ENCODE peak calls at places on chromosome 5, in ten cellular contexts. One of them, this sample, is unnamed.

GRCh38 chr5:28165116-28165515 is 1126.7 kb upstream of the CDH9 start:
- DNase-seq in CD8-positive, alpha-beta T cell: no peak
- DNase-seq in OCI-LY7: no peak
- DNase-seq in AG09309: no peak
- DNase-seq in endodermal cell: no peak
- DNase-seq in suprapubic skin: no peak
- DNase-seq in AG04450: no peak
- DNase-seq in hepatocyte: peak
- DNase-seq in cardiac fibroblast: peak
- DNase-seq in ovary: no peak
- DNase-seq in this sample: peak

GRCh38 chr5:145574889-145575573 is 260.1 kb downstream of the PRELID2 start:
- DNase-seq in CD8-positive, alpha-beta T cell: no peak
- DNase-seq in OCI-LY7: no peak
- DNase-seq in AG09309: no peak
- DNase-seq in endodermal cell: no peak
- DNase-seq in suprapubic skin: no peak
- DNase-seq in AG04450: no peak
- DNase-seq in hepatocyte: no peak
- DNase-seq in cardiac fibroblast: no peak
- DNase-seq in ovary: no peak
- DNase-seq in this sample: no peak

GRCh38 chr5:158929579-158930233 is 170.0 kb downstream of the EBF1 start:
- DNase-seq in CD8-positive, alpha-beta T cell: no peak
- DNase-seq in OCI-LY7: no peak
- DNase-seq in AG09309: no peak
- DNase-seq in endodermal cell: no peak
- DNase-seq in suprapubic skin: no peak
- DNase-seq in AG04450: no peak
- DNase-seq in hepatocyte: no peak
- DNase-seq in cardiac fibroblast: no peak
- DNase-seq in ovary: no peak
- DNase-seq in this sample: no peak

GRCh38 chr5:148384389-148384756 is 615 bp downstream of the FBXO38 start:
- DNase-seq in CD8-positive, alpha-beta T cell: no peak
- DNase-seq in OCI-LY7: no peak
- DNase-seq in AG09309: no peak
- DNase-seq in endodermal cell: no peak
- DNase-seq in suprapubic skin: no peak
- DNase-seq in AG04450: no peak
- DNase-seq in hepatocyte: peak
- DNase-seq in cardiac fibroblast: peak
- DNase-seq in ovary: no peak
- DNase-seq in this sample: no peak

GRCh38 chr5:173781432-173781825 is 106.7 kb upstream of the CPEB4 start:
- DNase-seq in CD8-positive, alpha-beta T cell: no peak
- DNase-seq in OCI-LY7: no peak
- DNase-seq in AG09309: no peak
- DNase-seq in endodermal cell: no peak
- DNase-seq in suprapubic skin: no peak
- DNase-seq in AG04450: peak
- DNase-seq in hepatocyte: no peak
- DNase-seq in cardiac fibroblast: peak
- DNase-seq in ovary: no peak
- DNase-seq in this sample: no peak

GRCh38 chr5:53276825-53277224 is 167.3 kb upstream of the MOCS2 start:
- DNase-seq in CD8-positive, alpha-beta T cell: no peak
- DNase-seq in OCI-LY7: no peak
- DNase-seq in AG09309: no peak
- DNase-seq in endodermal cell: no peak
- DNase-seq in suprapubic skin: no peak
- DNase-seq in AG04450: no peak
- DNase-seq in hepatocyte: no peak
- DNase-seq in cardiac fibroblast: peak
- DNase-seq in ovary: no peak
- DNase-seq in this sample: no peak

GRCh38 chr5:172973127-172973916 is 10.2 kb upstream of the ATP6V0E1 start:
- DNase-seq in CD8-positive, alpha-beta T cell: no peak
- DNase-seq in OCI-LY7: no peak
- DNase-seq in AG09309: peak
- DNase-seq in endodermal cell: no peak
- DNase-seq in suprapubic skin: no peak
- DNase-seq in AG04450: no peak
- DNase-seq in hepatocyte: no peak
- DNase-seq in cardiac fibroblast: peak
- DNase-seq in ovary: no peak
- DNase-seq in this sample: peak

GRCh38 chr5:11377896-11378295 is 526.4 kb downstream of the CTNND2 start:
- DNase-seq in CD8-positive, alpha-beta T cell: no peak
- DNase-seq in OCI-LY7: no peak
- DNase-seq in AG09309: no peak
- DNase-seq in endodermal cell: no peak
- DNase-seq in suprapubic skin: no peak
- DNase-seq in AG04450: no peak
- DNase-seq in hepatocyte: no peak
- DNase-seq in cardiac fibroblast: no peak
- DNase-seq in ovary: no peak
- DNase-seq in this sample: no peak

GRCh38 chr5:91885291-91886265 is 502.5 kb upstream of the ARRDC3 start:
- DNase-seq in CD8-positive, alpha-beta T cell: no peak
- DNase-seq in OCI-LY7: no peak
- DNase-seq in AG09309: no peak
- DNase-seq in endodermal cell: no peak
- DNase-seq in suprapubic skin: no peak
- DNase-seq in AG04450: no peak
- DNase-seq in hepatocyte: no peak
- DNase-seq in cardiac fibroblast: no peak
- DNase-seq in ovary: no peak
- DNase-seq in this sample: no peak

GRCh38 chr5:89584339-89584956 is 701.5 kb upstream of the MEF2C start:
- DNase-seq in CD8-positive, alpha-beta T cell: no peak
- DNase-seq in OCI-LY7: no peak
- DNase-seq in AG09309: peak
- DNase-seq in endodermal cell: no peak
- DNase-seq in suprapubic skin: no peak
- DNase-seq in AG04450: peak
- DNase-seq in hepatocyte: no peak
- DNase-seq in cardiac fibroblast: peak
- DNase-seq in ovary: no peak
- DNase-seq in this sample: no peak

GRCh38 chr5:120769291-120769872 is 305.3 kb downstream of the PRR16 start:
- DNase-seq in CD8-positive, alpha-beta T cell: no peak
- DNase-seq in OCI-LY7: no peak
- DNase-seq in AG09309: peak
- DNase-seq in endodermal cell: no peak
- DNase-seq in suprapubic skin: no peak
- DNase-seq in AG04450: no peak
- DNase-seq in hepatocyte: no peak
- DNase-seq in cardiac fibroblast: peak
- DNase-seq in ovary: no peak
- DNase-seq in this sample: no peak

GRCh38 chr5:178437296-178438075 is 152.7 kb downstream of the COL23A1 start:
- DNase-seq in CD8-positive, alpha-beta T cell: no peak
- DNase-seq in OCI-LY7: no peak
- DNase-seq in AG09309: no peak
- DNase-seq in endodermal cell: peak
- DNase-seq in suprapubic skin: no peak
- DNase-seq in AG04450: no peak
- DNase-seq in hepatocyte: no peak
- DNase-seq in cardiac fibroblast: no peak
- DNase-seq in ovary: no peak
- DNase-seq in this sample: no peak

GRCh38 chr5:127041571-127041970 is 11.2 kb upstream of the MARCHF3 start:
- DNase-seq in CD8-positive, alpha-beta T cell: no peak
- DNase-seq in OCI-LY7: no peak
- DNase-seq in AG09309: no peak
- DNase-seq in endodermal cell: no peak
- DNase-seq in suprapubic skin: no peak
- DNase-seq in AG04450: no peak
- DNase-seq in hepatocyte: no peak
- DNase-seq in cardiac fibroblast: peak
- DNase-seq in ovary: no peak
- DNase-seq in this sample: peak

GRCh38 chr5:126587551-126588390 is 7.2 kb downstream of the ALDH7A1 start:
- DNase-seq in CD8-positive, alpha-beta T cell: no peak
- DNase-seq in OCI-LY7: no peak
- DNase-seq in AG09309: no peak
- DNase-seq in endodermal cell: no peak
- DNase-seq in suprapubic skin: no peak
- DNase-seq in AG04450: no peak
- DNase-seq in hepatocyte: no peak
- DNase-seq in cardiac fibroblast: no peak
- DNase-seq in ovary: peak
- DNase-seq in this sample: no peak

GRCh38 chr5:140403613-140404012 is 2.0 kb downstream of the ANKHD1 start:
- DNase-seq in CD8-positive, alpha-beta T cell: no peak
- DNase-seq in OCI-LY7: no peak
- DNase-seq in AG09309: no peak
- DNase-seq in endodermal cell: no peak
- DNase-seq in suprapubic skin: no peak
- DNase-seq in AG04450: no peak
- DNase-seq in hepatocyte: no peak
- DNase-seq in cardiac fibroblast: no peak
- DNase-seq in ovary: no peak
- DNase-seq in this sample: no peak
- H3K4me3 ChIP-seq in CD8-positive, alpha-beta T cell: no peak
- H3K4me3 ChIP-seq in OCI-LY7: peak
- H3K4me3 ChIP-seq in AG09309: no peak
- H3K4me3 ChIP-seq in endodermal cell: peak
- H3K4me3 ChIP-seq in suprapubic skin: peak
- H3K4me3 ChIP-seq in AG04450: peak
- H3K4me3 ChIP-seq in hepatocyte: peak
- H3K4me3 ChIP-seq in cardiac fibroblast: no peak
- H3K4me3 ChIP-seq in ovary: peak
- H3K4me3 ChIP-seq in this sample: no peak

DNA sequence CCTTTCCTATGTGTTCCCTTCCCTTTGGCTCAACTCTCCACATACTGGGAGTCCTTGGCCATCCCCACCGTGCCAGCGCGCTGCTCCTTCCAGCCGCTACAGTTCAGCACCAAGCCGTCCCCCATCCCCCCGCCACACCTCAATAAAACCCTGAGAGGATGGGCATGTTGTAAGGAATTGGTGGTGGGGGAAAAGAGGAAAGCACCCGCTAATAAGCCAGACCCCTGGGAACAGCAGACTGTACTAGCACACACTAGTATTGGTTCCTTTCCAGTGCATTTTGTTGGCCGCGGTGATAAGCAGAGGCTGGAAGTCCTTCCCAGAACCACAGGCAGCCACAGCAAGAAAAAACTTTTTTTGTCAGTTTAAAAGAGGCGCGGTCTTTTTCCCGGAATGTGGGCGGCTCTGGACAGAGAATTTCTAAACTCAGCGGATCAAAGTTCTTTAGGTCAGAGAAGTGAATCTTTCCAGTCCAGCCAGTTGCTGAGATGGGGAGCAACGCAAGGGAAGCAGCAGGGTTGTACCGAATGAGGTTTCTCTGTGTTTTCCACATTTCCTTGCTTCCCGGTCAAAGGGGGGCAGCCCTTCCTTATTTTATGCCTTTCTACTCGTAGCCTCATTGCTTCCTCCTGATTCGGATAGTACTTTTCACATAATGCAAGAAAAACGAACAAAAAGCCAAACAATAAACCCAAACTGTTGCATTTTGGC is 2.1 kb downstream of the CHSY3 start:
- DNase-seq in CD8-positive, alpha-beta T cell: no peak
- DNase-seq in OCI-LY7: no peak
- DNase-seq in AG09309: no peak
- DNase-seq in endodermal cell: peak
- DNase-seq in suprapubic skin: peak
- DNase-seq in AG04450: no peak
- DNase-seq in hepatocyte: peak
- DNase-seq in cardiac fibroblast: peak
- DNase-seq in ovary: no peak
- DNase-seq in this sample: peak
- TF ChIP-seq CTCF in CD8-positive, alpha-beta T cell: no peak
- TF ChIP-seq CTCF in OCI-LY7: no peak
- TF ChIP-seq CTCF in AG09309: peak
- TF ChIP-seq CTCF in endodermal cell: no peak
- TF ChIP-seq CTCF in suprapubic skin: no peak
- TF ChIP-seq CTCF in AG04450: peak
- TF ChIP-seq CTCF in hepatocyte: peak
- TF ChIP-seq CTCF in cardiac fibroblast: peak
- TF ChIP-seq CTCF in ovary: no peak
- TF ChIP-seq CTCF in this sample: peak

GRCh38 chr5:78718185-78718584 is 69.6 kb upstream of the LHFPL2 start:
- DNase-seq in CD8-positive, alpha-beta T cell: no peak
- DNase-seq in OCI-LY7: peak
- DNase-seq in AG09309: no peak
- DNase-seq in endodermal cell: peak
- DNase-seq in suprapubic skin: no peak
- DNase-seq in AG04450: no peak
- DNase-seq in hepatocyte: no peak
- DNase-seq in cardiac fibroblast: no peak
- DNase-seq in ovary: no peak
- DNase-seq in this sample: no peak

GRCh38 chr5:78720997-78721396 is 72.4 kb upstream of the LHFPL2 start:
- DNase-seq in CD8-positive, alpha-beta T cell: no peak
- DNase-seq in OCI-LY7: peak
- DNase-seq in AG09309: no peak
- DNase-seq in endodermal cell: no peak
- DNase-seq in suprapubic skin: no peak
- DNase-seq in AG04450: no peak
- DNase-seq in hepatocyte: no peak
- DNase-seq in cardiac fibroblast: no peak
- DNase-seq in ovary: no peak
- DNase-seq in this sample: no peak

GRCh38 chr5:78718827-78719226 is 70.3 kb upstream of the LHFPL2 start:
- DNase-seq in CD8-positive, alpha-beta T cell: no peak
- DNase-seq in OCI-LY7: peak
- DNase-seq in AG09309: no peak
- DNase-seq in endodermal cell: peak
- DNase-seq in suprapubic skin: no peak
- DNase-seq in AG04450: no peak
- DNase-seq in hepatocyte: no peak
- DNase-seq in cardiac fibroblast: no peak
- DNase-seq in ovary: no peak
- DNase-seq in this sample: no peak

GRCh38 chr5:78720234-78720985 is 71.8 kb upstream of the LHFPL2 start:
- DNase-seq in CD8-positive, alpha-beta T cell: no peak
- DNase-seq in OCI-LY7: peak
- DNase-seq in AG09309: no peak
- DNase-seq in endodermal cell: peak
- DNase-seq in suprapubic skin: no peak
- DNase-seq in AG04450: no peak
- DNase-seq in hepatocyte: peak
- DNase-seq in cardiac fibroblast: no peak
- DNase-seq in ovary: no peak
- DNase-seq in this sample: peak

GRCh38 chr5:78719504-78720233 is 71.1 kb upstream of the LHFPL2 start:
- DNase-seq in CD8-positive, alpha-beta T cell: no peak
- DNase-seq in OCI-LY7: peak
- DNase-seq in AG09309: no peak
- DNase-seq in endodermal cell: no peak
- DNase-seq in suprapubic skin: no peak
- DNase-seq in AG04450: no peak
- DNase-seq in hepatocyte: no peak
- DNase-seq in cardiac fibroblast: no peak
- DNase-seq in ovary: no peak
- DNase-seq in this sample: no peak
- H3K4me3 ChIP-seq in CD8-positive, alpha-beta T cell: no peak
- H3K4me3 ChIP-seq in OCI-LY7: peak
- H3K4me3 ChIP-seq in AG09309: no peak
- H3K4me3 ChIP-seq in endodermal cell: no peak
- H3K4me3 ChIP-seq in suprapubic skin: no peak
- H3K4me3 ChIP-seq in AG04450: no peak
- H3K4me3 ChIP-seq in hepatocyte: no peak
- H3K4me3 ChIP-seq in cardiac fibroblast: no peak
- H3K4me3 ChIP-seq in ovary: no peak
- H3K4me3 ChIP-seq in this sample: no peak

GRCh38 chr5:124913329-124913653 is 166.9 kb upstream of the ZNF608 start:
- DNase-seq in CD8-positive, alpha-beta T cell: no peak
- DNase-seq in OCI-LY7: no peak
- DNase-seq in AG09309: no peak
- DNase-seq in endodermal cell: no peak
- DNase-seq in suprapubic skin: no peak
- DNase-seq in AG04450: no peak
- DNase-seq in hepatocyte: no peak
- DNase-seq in cardiac fibroblast: no peak
- DNase-seq in ovary: no peak
- DNase-seq in this sample: no peak
- TF ChIP-seq CTCF in CD8-positive, alpha-beta T cell: no peak
- TF ChIP-seq CTCF in OCI-LY7: no peak
- TF ChIP-seq CTCF in AG09309: no peak
- TF ChIP-seq CTCF in endodermal cell: no peak
- TF ChIP-seq CTCF in suprapubic skin: no peak
- TF ChIP-seq CTCF in AG04450: no peak
- TF ChIP-seq CTCF in hepatocyte: no peak
- TF ChIP-seq CTCF in cardiac fibroblast: no peak
- TF ChIP-seq CTCF in ovary: no peak
- TF ChIP-seq CTCF in this sample: no peak